ENCODE peak calls at places on chromosomes 7 and 10, in six cellular contexts. One of them, this sample, is unnamed.

GRCh38 chr10:42149722-42150427 is 488.5 kb downstream of the ZNF33B start:
- DNase-seq in endodermal cell: no peak
- DNase-seq in left lung: peak; percentile 68
- DNase-seq in vagina: no peak
- DNase-seq in right lobe of liver: no peak
- DNase-seq in psoas muscle: peak; percentile 39
- DNase-seq in this sample: no peak

GRCh38 chr7:85186083-85186520 is 754 bp downstream of the SEMA3D start:
- DNase-seq in right lobe of liver: no peak
- DNase-seq in endodermal cell: peak; percentile 82
- DNase-seq in left lung: peak; percentile 43
- DNase-seq in vagina: no peak
- DNase-seq in psoas muscle: peak; percentile 35
- DNase-seq in this sample: peak; percentile 61

GRCh38 chr7:15674586-15674985 is 11.9 kb downstream of the MEOX2 start:
- DNase-seq in vagina: no peak
- DNase-seq in left lung: no peak
- DNase-seq in endodermal cell: no peak
- DNase-seq in right lobe of liver: no peak
- DNase-seq in psoas muscle: no peak
- DNase-seq in this sample: no peak

GRCh38 chr7:41287559-41288335 is 415.1 kb downstream of the INHBA start:
- DNase-seq in right lobe of liver: no peak
- DNase-seq in endodermal cell: peak; percentile 66
- DNase-seq in vagina: no peak
- DNase-seq in left lung: no peak
- DNase-seq in psoas muscle: no peak
- DNase-seq in this sample: no peak

GRCh38 chr10:95656291-95657164 is at the start of gene ALDH18A1:
- DNase-seq in psoas muscle: peak; percentile 95
- DNase-seq in left lung: peak; percentile 96
- DNase-seq in right lobe of liver: peak; percentile 92
- DNase-seq in endodermal cell: peak; percentile 96
- DNase-seq in vagina: no peak
- DNase-seq in this sample: peak; percentile 96

GRCh38 chr10:93074137-93074596 is 474 bp downstream of the CYP26A1 start:
- DNase-seq in right lobe of liver: no peak
- DNase-seq in left lung: peak; percentile 63
- DNase-seq in vagina: no peak
- DNase-seq in psoas muscle: no peak
- DNase-seq in endodermal cell: peak; percentile 84
- DNase-seq in this sample: no peak

GRCh38 chr7:156764016-156764669 is 123.6 kb downstream of the RNF32 start:
- DNase-seq in left lung: no peak
- DNase-seq in right lobe of liver: peak; percentile 83
- DNase-seq in endodermal cell: peak; percentile 75
- DNase-seq in psoas muscle: peak; percentile 63
- DNase-seq in vagina: no peak
- DNase-seq in this sample: peak; percentile 84

GRCh38 chr10:121694327-121694965 is 96.2 kb upstream of the FGFR2 start:
- DNase-seq in vagina: no peak
- DNase-seq in left lung: no peak
- DNase-seq in endodermal cell: no peak
- DNase-seq in right lobe of liver: no peak
- DNase-seq in psoas muscle: no peak
- DNase-seq in this sample: no peak

GRCh38 chr7:151239837-151240459 is 7.7 kb downstream of the CHPF2 start:
- DNase-seq in left lung: no peak
- DNase-seq in endodermal cell: no peak
- DNase-seq in right lobe of liver: no peak
- DNase-seq in vagina: no peak
- DNase-seq in psoas muscle: no peak
- DNase-seq in this sample: no peak

GRCh38 chr10:98916751-98917150 is 318.9 kb downstream of the HPSE2 start:
- DNase-seq in endodermal cell: no peak
- DNase-seq in vagina: no peak
- DNase-seq in psoas muscle: no peak
- DNase-seq in left lung: no peak
- DNase-seq in right lobe of liver: no peak
- DNase-seq in this sample: no peak

GRCh38 chr10:71753091-71753959 is 20.0 kb downstream of the VSIR start:
- DNase-seq in psoas muscle: no peak
- DNase-seq in vagina: no peak
- DNase-seq in right lobe of liver: no peak
- DNase-seq in left lung: no peak
- DNase-seq in endodermal cell: no peak
- DNase-seq in this sample: peak; percentile 78

GRCh38 chr7:152899482-152900166 is 140.1 kb downstream of the ACTR3B start:
- DNase-seq in psoas muscle: peak; percentile 86
- DNase-seq in left lung: no peak
- DNase-seq in right lobe of liver: peak; percentile 90
- DNase-seq in vagina: no peak
- DNase-seq in endodermal cell: no peak
- DNase-seq in this sample: peak; percentile 70

GRCh38 chr10:88318803-88319202 is 264.3 kb downstream of the RNLS start:
- DNase-seq in endodermal cell: peak; percentile 68
- DNase-seq in left lung: no peak
- DNase-seq in vagina: no peak
- DNase-seq in psoas muscle: no peak
- DNase-seq in right lobe of liver: no peak
- DNase-seq in this sample: no peak

GRCh38 chr10:105258036-105258673 is 617.1 kb downstream of the SORCS3 start:
- DNase-seq in psoas muscle: no peak
- DNase-seq in vagina: no peak
- DNase-seq in left lung: no peak
- DNase-seq in endodermal cell: no peak
- DNase-seq in right lobe of liver: no peak
- DNase-seq in this sample: no peak

GRCh38 chr7:72335561-72336381 is 76.4 kb downstream of the CALN1 start:
- DNase-seq in left lung: no peak
- DNase-seq in psoas muscle: no peak
- DNase-seq in endodermal cell: peak; percentile 89
- DNase-seq in right lobe of liver: no peak
- DNase-seq in vagina: no peak
- DNase-seq in this sample: no peak

GRCh38 chr10:44706745-44707144 is 204.4 kb upstream of the TMEM72 start:
- DNase-seq in vagina: no peak
- DNase-seq in endodermal cell: no peak
- DNase-seq in right lobe of liver: no peak
- DNase-seq in psoas muscle: no peak
- DNase-seq in left lung: no peak
- DNase-seq in this sample: no peak

GRCh38 chr10:116796910-116797513 is 52.3 kb upstream of the ENO4 start:
- DNase-seq in endodermal cell: peak; percentile 95
- DNase-seq in vagina: no peak
- DNase-seq in right lobe of liver: peak; percentile 76
- DNase-seq in left lung: no peak
- DNase-seq in psoas muscle: peak; percentile 76
- DNase-seq in this sample: peak; percentile 74

GRCh38 chr7:135486258-135486657 is 23.6 kb downstream of the CNOT4 start:
- DNase-seq in right lobe of liver: no peak
- DNase-seq in vagina: no peak
- DNase-seq in left lung: no peak
- DNase-seq in psoas muscle: no peak
- DNase-seq in endodermal cell: no peak
- DNase-seq in this sample: no peak

GRCh38 chr10:122485670-122486069 is 24.3 kb downstream of the HTRA1 start:
- DNase-seq in endodermal cell: no peak
- DNase-seq in psoas muscle: no peak
- DNase-seq in vagina: no peak
- DNase-seq in right lobe of liver: no peak
- DNase-seq in left lung: no peak
- DNase-seq in this sample: no peak

GRCh38 chr7:112453505-112454171 is 3.4 kb downstream of the IFRD1 start:
- DNase-seq in left lung: no peak
- DNase-seq in right lobe of liver: no peak
- DNase-seq in psoas muscle: no peak
- DNase-seq in endodermal cell: no peak
- DNase-seq in vagina: no peak
- DNase-seq in this sample: no peak

GRCh38 chr7:151866761-151867650 is 9.9 kb downstream of the PRKAG2 start:
- DNase-seq in left lung: peak; percentile 65
- DNase-seq in vagina: no peak
- DNase-seq in right lobe of liver: peak; percentile 47
- DNase-seq in psoas muscle: no peak
- DNase-seq in endodermal cell: no peak
- DNase-seq in this sample: no peak

GRCh38 chr7:135238112-135238744 is 4.6 kb downstream of the STRA8 start:
- DNase-seq in psoas muscle: no peak
- DNase-seq in endodermal cell: peak; percentile 81
- DNase-seq in right lobe of liver: no peak
- DNase-seq in left lung: no peak
- DNase-seq in vagina: no peak
- DNase-seq in this sample: no peak

GRCh38 chr10:100101526-100102076 is 19.9 kb upstream of the CPN1 start:
- DNase-seq in right lobe of liver: peak; percentile 88
- DNase-seq in psoas muscle: no peak
- DNase-seq in left lung: no peak
- DNase-seq in vagina: no peak
- DNase-seq in endodermal cell: no peak
- DNase-seq in this sample: no peak

GRCh38 chr7:101743995-101744360 is 73.4 kb upstream of the CUX1 start:
- DNase-seq in vagina: no peak
- DNase-seq in right lobe of liver: no peak
- DNase-seq in endodermal cell: peak; percentile 86
- DNase-seq in psoas muscle: no peak
- DNase-seq in left lung: no peak
- DNase-seq in this sample: no peak

GRCh38 chr7:118590107-118590506 is 365.6 kb downstream of the ANKRD7 start:
- DNase-seq in vagina: no peak
- DNase-seq in endodermal cell: peak; percentile 76
- DNase-seq in left lung: no peak
- DNase-seq in right lobe of liver: no peak
- DNase-seq in psoas muscle: no peak
- DNase-seq in this sample: no peak

DNA sequence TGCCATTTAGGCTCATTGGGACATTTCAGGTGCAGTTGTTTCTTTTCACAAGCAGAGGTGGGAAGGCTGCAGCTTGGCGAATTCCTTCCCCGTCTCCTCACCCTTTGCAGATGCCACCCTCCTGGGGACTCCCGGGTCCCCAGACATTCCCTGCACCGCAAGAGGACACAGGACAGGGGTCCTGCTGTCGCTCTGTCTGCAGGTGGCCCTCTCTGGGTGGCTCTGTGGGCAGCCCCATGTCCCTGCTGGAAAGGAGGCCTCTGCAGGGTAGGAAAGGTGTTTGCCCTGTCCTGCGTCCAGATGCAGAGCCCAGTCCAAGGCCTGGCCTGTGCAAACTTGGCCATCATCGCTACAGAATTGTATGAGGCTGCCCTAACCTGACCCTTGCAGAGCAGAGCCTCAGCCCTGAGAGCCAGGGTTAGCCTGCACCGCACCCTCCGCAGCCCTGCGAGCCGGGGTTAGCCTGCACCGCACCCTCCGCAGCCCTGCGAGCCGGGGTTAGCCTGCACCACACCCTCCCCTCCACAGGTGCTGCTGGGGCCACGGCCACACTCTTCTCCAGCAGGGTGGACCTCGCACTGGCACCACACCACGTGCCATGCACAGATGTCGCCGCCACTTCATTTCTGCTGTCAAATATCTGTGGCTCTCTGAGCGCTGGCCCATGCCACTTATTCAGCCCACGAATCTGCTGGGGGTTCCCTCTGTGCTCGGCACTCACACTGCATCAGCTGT is 61.0 kb downstream of the CFAP46 start:
- DNase-seq in right lobe of liver: peak; percentile 29
- DNase-seq in vagina: no peak
- DNase-seq in endodermal cell: no peak
- DNase-seq in left lung: peak; percentile 54
- DNase-seq in psoas muscle: peak; percentile 37
- DNase-seq in this sample: no peak
- H3K27me3 ChIP-seq in right lobe of liver: no peaks in the 10 kb centered on the region
- H3K27me3 ChIP-seq in vagina: no peaks in the 10 kb centered on the region
- H3K27me3 ChIP-seq in endodermal cell: no peaks in the 10 kb centered on the region
- H3K27me3 ChIP-seq in left lung: peaks cover 54% of the 10 kb centered on the region
- H3K27me3 ChIP-seq in psoas muscle: no peaks in the 10 kb centered on the region
- H3K27me3 ChIP-seq in this sample: no peaks in the 10 kb centered on the region

GRCh38 chr10:69913586-69913985 is 111.9 kb downstream of the COL13A1 start:
- DNase-seq in psoas muscle: no peak
- DNase-seq in left lung: no peak
- DNase-seq in endodermal cell: no peak
- DNase-seq in vagina: no peak
- DNase-seq in right lobe of liver: no peak
- DNase-seq in this sample: no peak
- H3K27me3 ChIP-seq in psoas muscle: no peaks in the 10 kb centered on the region
- H3K27me3 ChIP-seq in left lung: peaks cover 21% of the 10 kb centered on the region
- H3K27me3 ChIP-seq in endodermal cell: no peaks in the 10 kb centered on the region
- H3K27me3 ChIP-seq in vagina: no peaks in the 10 kb centered on the region
- H3K27me3 ChIP-seq in right lobe of liver: no peaks in the 10 kb centered on the region
- H3K27me3 ChIP-seq in this sample: no peaks in the 10 kb centered on the region

DNA sequence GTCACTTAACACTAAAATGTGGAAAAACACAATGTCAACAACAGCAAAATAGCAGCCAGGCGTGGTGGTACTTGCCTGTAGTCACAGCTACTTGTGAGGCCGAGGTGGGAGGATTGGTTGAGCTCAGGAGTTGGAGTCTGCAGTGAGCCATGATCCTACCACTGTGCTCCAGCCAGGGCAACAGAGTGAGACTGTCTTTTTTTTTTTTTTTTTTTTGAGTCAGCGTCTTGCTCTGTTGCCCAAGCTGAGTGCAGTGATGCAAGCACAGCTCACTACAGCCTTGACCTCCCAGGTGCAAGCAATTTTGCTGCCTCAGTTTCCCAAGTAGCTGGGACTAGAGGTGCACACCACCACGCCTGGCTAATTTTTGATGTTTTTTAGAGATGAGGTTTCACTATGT is 6.1 kb downstream of the KCTD7 start:
- DNase-seq in left lung: no peak
- DNase-seq in endodermal cell: no peak
- DNase-seq in psoas muscle: no peak
- DNase-seq in vagina: no peak
- DNase-seq in right lobe of liver: no peak
- DNase-seq in this sample: no peak
- H3K27me3 ChIP-seq in left lung: no peaks in the 10 kb centered on the region
- H3K27me3 ChIP-seq in endodermal cell: no peaks in the 10 kb centered on the region
- H3K27me3 ChIP-seq in psoas muscle: no peaks in the 10 kb centered on the region
- H3K27me3 ChIP-seq in vagina: no peaks in the 10 kb centered on the region
- H3K27me3 ChIP-seq in right lobe of liver: no peaks in the 10 kb centered on the region
- H3K27me3 ChIP-seq in this sample: no peaks in the 10 kb centered on the region

GRCh38 chr10:25174461-25175230 is at the start of gene GPR158:
- DNase-seq in psoas muscle: peak; percentile 81
- DNase-seq in right lobe of liver: peak; percentile 88
- DNase-seq in left lung: peak; percentile 85
- DNase-seq in vagina: no peak
- DNase-seq in endodermal cell: peak; percentile 98
- DNase-seq in this sample: peak; percentile 93
- H3K27me3 ChIP-seq in psoas muscle: peaks cover 6% of the 10 kb centered on the region
- H3K27me3 ChIP-seq in right lobe of liver: peaks cover 17% of the 10 kb centered on the region
- H3K27me3 ChIP-seq in left lung: peaks cover 78% of the 10 kb centered on the region
- H3K27me3 ChIP-seq in vagina: peaks cover 9% of the 10 kb centered on the region
- H3K27me3 ChIP-seq in endodermal cell: peaks cover 54% of the 10 kb centered on the region
- H3K27me3 ChIP-seq in this sample: no peaks in the 10 kb centered on the region

GRCh38 chr7:4911111-4911828 is 27.8 kb upstream of the RADIL start:
- DNase-seq in vagina: no peak
- DNase-seq in right lobe of liver: no peak
- DNase-seq in endodermal cell: no peak
- DNase-seq in left lung: no peak
- DNase-seq in psoas muscle: no peak
- DNase-seq in this sample: no peak

GRCh38 chr7:4919969-4920766 is 36.7 kb upstream of the RADIL start:
- DNase-seq in vagina: no peak
- DNase-seq in left lung: no peak
- DNase-seq in right lobe of liver: no peak
- DNase-seq in psoas muscle: no peak
- DNase-seq in endodermal cell: no peak
- DNase-seq in this sample: no peak

GRCh38 chr7:4916115-4916514 is 32.6 kb upstream of the RADIL start:
- DNase-seq in psoas muscle: no peak
- DNase-seq in right lobe of liver: no peak
- DNase-seq in vagina: no peak
- DNase-seq in endodermal cell: no peak
- DNase-seq in left lung: no peak
- DNase-seq in this sample: no peak
- H3K27me3 ChIP-seq in psoas muscle: no peaks in the 10 kb centered on the region
- H3K27me3 ChIP-seq in right lobe of liver: no peaks in the 10 kb centered on the region
- H3K27me3 ChIP-seq in vagina: no peaks in the 10 kb centered on the region
- H3K27me3 ChIP-seq in endodermal cell: no peaks in the 10 kb centered on the region
- H3K27me3 ChIP-seq in left lung: peaks cover 7% of the 10 kb centered on the region
- H3K27me3 ChIP-seq in this sample: no peaks in the 10 kb centered on the region